ENCODE peak calls at places on chromosome 1, in four cellular contexts. N, I, W and Y are unnamed samples.

GRCh38 chr1:190323530-190323929 is 154.1 kb downstream of the BRINP3 start:
- DNase-seq in N (no peak), I (no peak), W (no peak), Y (no peak)

GRCh38 chr1:2408456-2408855 is 3.9 kb downstream of the PEX10 start:
- DNase-seq in N (no peak), I (no peak), W (no peak), Y (no peak)

GRCh38 chr1:166947398-166948043 is 27.8 kb downstream of the ILDR2 start:
- DNase-seq in N (peak), I (no peak), W (peak), Y (peak)

GRCh38 chr1:145751491-145752021 is 32.3 kb downstream of the CD160 start:
- DNase-seq in N (peak), I (peak), W (no peak), Y (peak)

GRCh38 chr1:65179148-65179547 is 31.1 kb downstream of the AK4 start:
- DNase-seq in N (peak), I (no peak), W (no peak), Y (no peak)

GRCh38 chr1:40391688-40392145 is 18.2 kb downstream of the SMAP2 start:
- DNase-seq in N (no peak), I (no peak), W (no peak), Y (no peak)

GRCh38 chr1:65082346-65083040 is 65.5 kb upstream of the AK4 start:
- DNase-seq in N (peak), I (no peak), W (no peak), Y (no peak)

GRCh38 chr1:51310871-51311613 is 19.3 kb downstream of the TTC39A start:
- DNase-seq in N (no peak), I (no peak), W (peak), Y (no peak)